ENCODE peak calls at places on chromosomes 1 and 21, in ten cellular contexts. B, I, D, V, N, T, K, L, A and H are unnamed samples.

GRCh38 chr1:221667504-221667903 is 74.4 kb downstream of the DUSP10 start:
- DNase-seq in B (no peak), I (no peak), D (no peak), V (no peak), N (no peak), T (no peak), K (no peak), L (no peak), A (peak), H (peak)

GRCh38 chr1:14071581-14071980 is 371.6 kb downstream of the PRDM2 start:
- DNase-seq in B (no peak), I (no peak), D (no peak), V (no peak), N (no peak), T (no peak), K (no peak), L (no peak), A (no peak), H (no peak)

GRCh38 chr1:239387304-239388231 is 1.2 kb downstream of the CHRM3 start:
- DNase-seq in B (no peak), I (no peak), D (no peak), V (no peak), N (no peak), T (no peak), K (no peak), L (no peak), A (no peak), H (peak)

GRCh38 chr1:52677407-52677806 is 20.7 kb downstream of the COA7 start:
- DNase-seq in B (no peak), I (peak), D (peak), V (no peak), N (no peak), T (no peak), K (no peak), L (no peak), A (no peak), H (no peak)

GRCh38 chr1:172135076-172135672 is 285.3 kb upstream of the C1orf105 start:
- DNase-seq in B (no peak), I (no peak), D (no peak), V (no peak), N (no peak), T (peak), K (no peak), L (no peak), A (no peak), H (no peak)

GRCh38 chr1:31366796-31367195 is 6.1 kb downstream of the FABP3 start:
- DNase-seq in B (no peak), I (no peak), D (no peak), V (no peak), N (no peak), T (peak), K (no peak), L (no peak), A (no peak), H (no peak)

GRCh38 chr1:48644950-48645605 is 131.6 kb downstream of the BEND5 start:
- DNase-seq in B (no peak), I (no peak), D (peak), V (no peak), N (no peak), T (no peak), K (no peak), L (no peak), A (no peak), H (no peak)

GRCh38 chr1:21317035-21317689 is 26.9 kb upstream of the ECE1 start:
- DNase-seq in B (no peak), I (peak), D (no peak), V (no peak), N (peak), T (no peak), K (no peak), L (peak), A (no peak), H (no peak)

GRCh38 chr1:42745851-42746250 is 5.8 kb upstream of the CLDN19 start:
- DNase-seq in B (no peak), I (no peak), D (no peak), V (no peak), N (no peak), T (no peak), K (no peak), L (no peak), A (no peak), H (no peak)

GRCh38 chr1:235639586-235640205 is 9.9 kb downstream of the GNG4 start:
- DNase-seq in B (no peak), I (peak), D (no peak), V (no peak), N (no peak), T (no peak), K (no peak), L (no peak), A (no peak), H (no peak)

GRCh38 chr1:94739521-94740061 is 80.6 kb upstream of the SLC44A3 start:
- DNase-seq in B (no peak), I (peak), D (no peak), V (no peak), N (no peak), T (no peak), K (no peak), L (no peak), A (peak), H (no peak)

GRCh38 chr21:43352568-43353281 is 74.2 kb downstream of the SIK1 start:
- DNase-seq in B (no peak), I (no peak), D (no peak), V (no peak), N (no peak), T (no peak), K (no peak), L (no peak), A (no peak), H (no peak)

GRCh38 chr1:11772458-11772857 is 10.5 kb downstream of the C1orf167 start:
- DNase-seq in B (no peak), I (no peak), D (no peak), V (no peak), N (no peak), T (no peak), K (no peak), L (no peak), A (peak), H (no peak)

GRCh38 chr1:89126602-89127001 is 688 bp upstream of the GBP2 start:
- DNase-seq in B (no peak), I (no peak), D (no peak), V (no peak), N (no peak), T (no peak), K (no peak), L (no peak), A (no peak), H (no peak)

GRCh38 chr1:67650061-67650460 is 34.9 kb upstream of the GADD45A start:
- DNase-seq in B (no peak), I (no peak), D (no peak), V (no peak), N (no peak), T (no peak), K (no peak), L (no peak), A (no peak), H (no peak)

GRCh38 chr1:1540015-1540816 is at the start of gene TMEM240:
- DNase-seq in B (peak), I (peak), D (peak), V (peak), N (peak), T (peak), K (peak), L (peak), A (no peak), H (peak)